ENCODE peak calls at places on chromosomes 5 and 9, in five cellular contexts. D is GM12878, T is HCT116, L is K562, O is H1. R is an unnamed sample.

GRCh38 chr9:92716557-92716956 is 46.6 kb upstream of the IPPK start:
- DNase-seq in D (no peak), T (peak; percentile 15), L (peak; percentile 79), O (peak; percentile 17), R (peak; percentile 47)

GRCh38 chr5:169548315-169548714 is 35.3 kb upstream of the SPDL1 start:
- DNase-seq in D (no peak), T (no peak), L (no peak), O (no peak), R (peak; percentile 5)

GRCh38 chr5:151949909-151950308 is 25.3 kb upstream of the GLRA1 start:
- DNase-seq in D (no peak), T (no peak), L (no peak), O (no peak), R (no peak)

GRCh38 chr9:32455738-32456137 is 70.3 kb downstream of the RIGI start:
- DNase-seq in D (no peak), T (no peak), L (no peak), O (no peak), R (no peak)

GRCh38 chr5:78527054-78527884 is 121.3 kb downstream of the LHFPL2 start:
- DNase-seq in D (no peak), T (no peak), L (peak; percentile 45), O (no peak), R (no peak)

GRCh38 chr5:55441107-55441771 is 93.5 kb downstream of the PLPP1 start:
- DNase-seq in D (no peak), T (no peak), L (no peak), O (no peak), R (no peak)

GRCh38 chr5:142357469-142358090 is 32.8 kb upstream of the SPRY4 start:
- DNase-seq in D (no peak), T (no peak), L (no peak), O (no peak), R (no peak)

GRCh38 chr5:59571077-59571476 is 322.4 kb downstream of the PDE4D start:
- DNase-seq in D (no peak), T (no peak), L (no peak), O (no peak), R (no peak)

GRCh38 chr9:76610009-76610352 is 151.0 kb downstream of the GCNT1 start:
- DNase-seq in D (no peak), T (no peak), L (no peak), O (no peak), R (no peak)

DNA sequence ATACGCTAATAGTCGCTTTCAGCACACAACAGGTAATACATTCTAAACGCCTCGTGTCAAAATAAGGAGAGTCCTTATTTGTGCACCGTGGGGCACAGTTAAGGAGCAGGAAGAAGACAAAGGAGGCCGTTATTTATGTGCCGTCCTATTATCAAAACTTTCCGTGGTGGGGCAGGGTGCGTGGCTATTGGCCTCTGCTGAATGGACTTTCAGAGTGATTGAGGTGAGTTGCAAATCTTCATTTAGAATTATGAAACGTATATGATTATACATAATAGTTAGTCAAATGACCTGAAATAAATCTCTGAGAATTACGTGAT is 833 bp downstream of the C5orf24 start:
- DNase-seq in D (no peak), T (no peak), L (no peak), O (no peak), R (peak; percentile 25)
- TF ChIP-seq SRF in D (no peak), T (no peak), L (no peak), O (no peak), R (no peak)

GRCh38 chr5:2656186-2656585 is 95.3 kb downstream of the IRX2 start:
- DNase-seq in D (no peak), T (no peak), L (no peak), O (no peak), R (no peak)
- TF ChIP-seq SRF in D (no peak), T (no peak), L (no peak), O (no peak), R (no peak)

GRCh38 chr9:112299514-112299913 is 33.9 kb downstream of the PTBP3 start:
- DNase-seq in D (no peak), T (no peak), L (no peak), O (no peak), R (peak; percentile 40)
- TF ChIP-seq SRF in D (no peak), T (no peak), L (no peak), O (no peak), R (no peak)

GRCh38 chr5:138636401-138636944 is 61.3 kb upstream of the HSPA9 start:
- DNase-seq in D (no peak), T (no peak), L (no peak), O (no peak), R (no peak)
- TF ChIP-seq SRF in D (no peak), T (no peak), L (no peak), O (no peak), R (no peak)

GRCh38 chr5:163339148-163339547 is 98.2 kb upstream of the CCNG1 start:
- DNase-seq in D (no peak), T (no peak), L (no peak), O (no peak), R (no peak)
- TF ChIP-seq SRF in D (no peak), T (no peak), L (no peak), O (no peak), R (no peak)

GRCh38 chr5:80686757-80687156 is 32.0 kb upstream of the DHFR start:
- DNase-seq in D (no peak), T (peak; percentile 2), L (no peak), O (no peak), R (peak; percentile 6)
- TF ChIP-seq SRF in D (no peak), T (no peak), L (no peak), O (no peak), R (no peak)

GRCh38 chr5:138631204-138631928 is 56.2 kb upstream of the HSPA9 start:
- DNase-seq in D (no peak), T (no peak), L (no peak), O (no peak), R (no peak)

GRCh38 chr5:138629383-138629782 is 54.2 kb upstream of the HSPA9 start:
- DNase-seq in D (no peak), T (no peak), L (no peak), O (no peak), R (no peak)

GRCh38 chr5:138622051-138622450 is 46.9 kb upstream of the HSPA9 start:
- DNase-seq in D (no peak), T (no peak), L (no peak), O (no peak), R (no peak)

GRCh38 chr5:138623053-138623452 is 47.9 kb upstream of the HSPA9 start:
- DNase-seq in D (no peak), T (no peak), L (no peak), O (no peak), R (no peak)

DNA sequence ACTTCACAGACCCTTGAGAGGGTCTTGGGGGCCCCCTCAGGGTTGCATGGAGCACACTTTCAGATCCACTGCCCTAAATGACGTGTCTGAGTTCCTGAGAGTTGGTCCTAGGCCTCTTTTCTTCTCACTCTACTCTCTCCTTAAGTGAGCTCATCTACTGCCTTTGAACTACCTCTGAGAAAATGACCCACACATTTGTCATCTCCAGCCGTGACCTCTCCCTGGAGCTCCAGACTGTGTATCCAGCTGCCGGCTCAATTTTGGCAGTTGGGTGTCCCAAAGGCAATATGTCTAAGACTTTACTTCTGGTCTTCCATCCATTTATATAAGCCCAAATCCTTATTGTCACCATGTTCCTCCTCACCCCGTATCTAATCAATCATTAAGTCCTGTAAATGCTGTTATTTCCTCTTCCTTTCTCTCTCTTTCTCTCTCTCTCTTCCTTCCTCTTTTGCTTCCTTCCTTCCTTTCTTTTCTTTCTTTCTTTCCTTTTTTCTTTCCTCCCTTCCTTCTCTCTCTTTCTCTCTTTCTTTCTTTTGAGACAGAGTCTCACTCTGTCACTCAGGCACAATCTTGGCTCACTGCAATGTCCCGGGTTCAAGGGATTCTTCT is 51.2 kb upstream of the HSPA9 start:
- DNase-seq in D (no peak), T (no peak), L (no peak), O (no peak), R (no peak)
- TF ChIP-seq SRF in D (no peak), T (no peak), L (no peak), O (no peak), R (no peak)

GRCh38 chr9:36218011-36218410 is 27.3 kb downstream of the CLTA start:
- DNase-seq in D (no peak), T (no peak), L (no peak), O (no peak), R (no peak)
- TF ChIP-seq SRF in D (no peak), T (no peak), L (no peak), O (no peak), R (no peak)

DNA sequence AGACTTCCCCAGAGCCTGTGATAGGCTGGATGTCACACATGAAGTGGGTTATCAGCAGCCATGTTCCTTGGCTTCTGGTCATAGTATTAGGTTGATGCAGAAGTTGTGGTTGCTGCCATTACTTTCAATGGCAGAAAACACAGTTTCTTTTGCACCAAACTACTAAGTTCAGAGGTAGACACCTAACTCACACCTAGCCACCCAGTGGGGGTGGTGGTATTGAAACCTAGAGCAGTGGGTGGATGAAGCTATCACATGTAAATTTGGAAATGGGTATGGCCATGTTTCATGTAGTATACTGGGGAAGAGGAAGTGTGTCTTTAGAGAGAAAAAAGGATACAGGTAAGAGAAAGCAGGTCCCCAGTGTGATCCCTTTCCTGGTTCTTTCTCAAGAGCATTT is 347.9 kb upstream of the SEMA6A start:
- DNase-seq in D (peak; percentile 41), T (no peak), L (no peak), O (no peak), R (no peak)
- TF ChIP-seq SRF in D (no peak), T (no peak), L (no peak), O (no peak), R (no peak)

GRCh38 chr9:114172981-114173833 is 17.9 kb downstream of the COL27A1 start:
- DNase-seq in D (no peak), T (no peak), L (no peak), O (no peak), R (peak; percentile 26)
- TF ChIP-seq SRF in D (no peak), T (no peak), L (no peak), O (no peak), R (no peak)

R was measured in HepG2.